ENCODE peak calls at places on chromosomes 11 and 22, in four cellular contexts. P is ovary, H is tibial nerve, W is stomach. B is an unnamed sample.
A peak's percentile ranks its signal among the peaks of the same experiment; 100 is the strongest.

GRCh38 chr22:39559456-39560105 is 11.0 kb upstream of the CACNA1I start:
- DNase-seq in P (no peak), H (no peak), W (no peak), B (no peak)

GRCh38 chr11:45385844-45386243 is 99.7 kb upstream of the SYT13 start:
- DNase-seq in P (no peak), H (no peak), W (no peak), B (no peak)

GRCh38 chr22:49406047-49406650 is 421.5 kb downstream of the BRD1 start:
- DNase-seq in P (no peak), H (no peak), W (peak; percentile 8), B (no peak)

GRCh38 chr11:124872741-124873140 is 7.5 kb downstream of the ROBO3 start:
- DNase-seq in P (peak; percentile 10), H (no peak), W (no peak), B (no peak)

GRCh38 chr11:122100222-122101080 is 15.6 kb downstream of the BLID start:
- DNase-seq in P (peak; percentile 82), H (peak; percentile 66), W (no peak), B (peak; percentile 24)

GRCh38 chr11:67303989-67304411 is 670 bp downstream of the SSH3 start:
- DNase-seq in P (peak; percentile 39), H (no peak), W (peak; percentile 57), B (peak; percentile 83)

GRCh38 chr22:28817919-28818859 is 17.8 kb upstream of the XBP1 start:
- DNase-seq in P (no peak), H (no peak), W (peak; percentile 89), B (peak; percentile 95)

GRCh38 chr11:36123353-36124220 is 165.6 kb downstream of the COMMD9 start:
- DNase-seq in P (no peak), H (no peak), W (no peak), B (no peak)

GRCh38 chr11:57353024-57353423 is 14.9 kb downstream of the P2RX3 start:
- DNase-seq in P (no peak), H (no peak), W (no peak), B (no peak)

GRCh38 chr22:29998627-29999026 is 81.6 kb upstream of the HORMAD2 start:
- DNase-seq in P (no peak), H (no peak), W (no peak), B (no peak)

GRCh38 chr11:120272303-120272702 is 32.4 kb downstream of the POU2F3 start:
- DNase-seq in P (no peak), H (no peak), W (no peak), B (no peak)

GRCh38 chr22:46081831-46082210 is 68.5 kb upstream of the PPARA start:
- DNase-seq in P (no peak), H (no peak), W (peak; percentile 38), B (no peak)

GRCh38 chr11:66981976-66982578 is 7.0 kb downstream of the C11orf86 start:
- DNase-seq in P (peak; percentile 62), H (peak; percentile 91), W (peak; percentile 80), B (peak; percentile 67)

GRCh38 chr11:2892215-2893020 is 6.8 kb upstream of the CDKN1C start:
- DNase-seq in P (peak; percentile 70), H (no peak), W (peak; percentile 57), B (no peak)

GRCh38 chr11:72578541-72578940 is 95.7 kb downstream of the PDE2A start:
- DNase-seq in P (no peak), H (no peak), W (no peak), B (no peak)

GRCh38 chr11:80515097-80515496 is 1074.3 kb upstream of the TENM4 start:
- DNase-seq in P (no peak), H (no peak), W (no peak), B (no peak)

GRCh38 chr22:33605201-33605600 is 315.1 kb downstream of the LARGE1 start:
- DNase-seq in P (no peak), H (no peak), W (no peak), B (no peak)

GRCh38 chr11:30710216-30710615 is 124.1 kb upstream of the MPPED2 start:
- DNase-seq in P (no peak), H (peak; percentile 7), W (no peak), B (no peak)

GRCh38 chr22:38820021-38820420 is 23.8 kb downstream of the NPTXR start:
- DNase-seq in P (no peak), H (no peak), W (no peak), B (no peak)

GRCh38 chr11:57402188-57403066 is 12.0 kb upstream of the PRG2 start:
- DNase-seq in P (no peak), H (no peak), W (no peak), B (no peak)

GRCh38 chr11:105719073-105719846 is 109.4 kb downstream of the GRIA4 start:
- DNase-seq in P (no peak), H (no peak), W (no peak), B (no peak)

GRCh38 chr11:120612363-120613263 is 101.1 kb downstream of the GRIK4 start:
- DNase-seq in P (peak; percentile 35), H (no peak), W (peak; percentile 27), B (no peak)

GRCh38 chr11:97990162-97990920 is 1030.4 kb upstream of the CNTN5 start:
- DNase-seq in P (no peak), H (no peak), W (no peak), B (no peak)

GRCh38 chr22:35322893-35323292 is 23.2 kb downstream of the TOM1 start:
- DNase-seq in P (no peak), H (no peak), W (no peak), B (no peak)

GRCh38 chr11:73226297-73227006 is 8.4 kb downstream of the P2RY2 start:
- DNase-seq in P (no peak), H (no peak), W (no peak), B (no peak)

GRCh38 chr11:69664103-69664775 is 10.9 kb downstream of the LTO1 start:
- DNase-seq in P (no peak), H (no peak), W (no peak), B (no peak)

GRCh38 chr22:23837496-23837859 is 1.3 kb downstream of the DERL3 start:
- DNase-seq in P (no peak), H (no peak), W (no peak), B (no peak)

GRCh38 chr11:75547617-75548054 is 14.4 kb upstream of the SERPINH1 start:
- DNase-seq in P (peak; percentile 83), H (peak; percentile 67), W (peak; percentile 74), B (peak; percentile 80)

GRCh38 chr22:47164514-47165337 is 402.3 kb downstream of the TBC1D22A start:
- DNase-seq in P (peak; percentile 13), H (no peak), W (no peak), B (no peak)

GRCh38 chr11:45104790-45105084 is 41.7 kb upstream of the PRDM11 start:
- DNase-seq in P (no peak), H (no peak), W (no peak), B (no peak)

GRCh38 chr11:67605231-67606011 is 1.3 kb upstream of the NDUFV1 start:
- DNase-seq in P (no peak), H (no peak), W (no peak), B (no peak)

GRCh38 chr22:31346255-31346732 is at the start of gene PATZ1:
- DNase-seq in P (peak; percentile 84), H (peak; percentile 77), W (peak; percentile 68), B (peak; percentile 84)

GRCh38 chr22:36617694-36618522 is 85.6 kb downstream of the CACNG2 start:
- DNase-seq in P (no peak), H (no peak), W (no peak), B (peak; percentile 57)

GRCh38 chr11:61743486-61744095 is 8.8 kb upstream of the MYRF start:
- DNase-seq in P (no peak), H (no peak), W (no peak), B (no peak)

GRCh38 chr11:115411114-115411513 is 93.1 kb downstream of the CADM1 start:
- DNase-seq in P (no peak), H (no peak), W (no peak), B (no peak)

GRCh38 chr11:82899957-82900276 is 313 bp downstream of the PRCP start:
- DNase-seq in P (no peak), H (no peak), W (no peak), B (no peak)

GRCh38 chr11:107009190-107009589 is 9.1 kb downstream of the GUCY1A2 start:
- DNase-seq in P (no peak), H (no peak), W (no peak), B (no peak)
- TF ChIP-seq CTCF in P (no peak), H (no peak), W (no peak), B (no peak)

GRCh38 chr11:34309970-34310369 is 47.8 kb downstream of the ABTB2 start:
- DNase-seq in P (no peak), H (no peak), W (no peak), B (no peak)

GRCh38 chr11:34315006-34315793 is 42.6 kb downstream of the ABTB2 start:
- DNase-seq in P (no peak), H (no peak), W (no peak), B (no peak)

GRCh38 chr11:34314176-34314575 is 43.6 kb downstream of the ABTB2 start:
- DNase-seq in P (no peak), H (no peak), W (no peak), B (no peak)

GRCh38 chr11:34311126-34311525 is 46.7 kb downstream of the ABTB2 start:
- DNase-seq in P (no peak), H (no peak), W (no peak), B (no peak)

GRCh38 chr11:34313099-34313517 is 44.7 kb downstream of the ABTB2 start:
- DNase-seq in P (no peak), H (no peak), W (no peak), B (no peak)
- H3K4me3 ChIP-seq in P (no peak overlapping the region), H (no peak overlapping the region), W (no peak overlapping the region), B (no peak overlapping the region)

DNA sequence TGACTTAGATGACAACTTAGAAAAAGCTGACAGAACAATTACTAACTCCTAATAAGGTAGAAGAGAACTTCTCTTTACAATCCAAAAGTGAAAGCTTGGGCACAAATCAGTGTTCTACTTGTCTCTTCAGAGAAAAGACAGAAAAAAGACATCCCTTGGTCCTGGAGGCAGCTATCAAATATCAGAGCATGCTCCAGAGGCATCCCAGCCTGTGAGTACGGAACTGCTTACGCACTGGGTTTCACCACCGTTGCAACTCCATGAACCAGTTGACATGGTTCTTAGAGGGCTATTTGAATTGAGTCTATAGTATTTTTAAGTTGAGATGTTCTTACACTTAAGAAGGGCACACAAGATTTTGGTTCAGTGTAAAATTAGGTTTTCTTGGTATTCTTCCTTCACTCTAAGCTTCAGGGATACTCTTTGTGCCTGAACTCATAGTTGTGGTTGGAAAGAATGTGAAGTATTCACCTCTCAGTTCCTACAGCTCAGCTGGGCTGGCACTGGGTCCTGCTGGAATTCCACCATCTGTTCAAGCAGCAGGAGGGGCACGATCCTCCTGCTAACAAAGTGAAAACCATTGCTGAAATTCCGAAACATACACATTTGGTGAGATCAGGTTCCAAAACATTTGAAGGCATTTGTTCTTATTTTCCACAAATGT is 6.3 kb downstream of the AKIP1 start:
- DNase-seq in P (peak; percentile 35), H (peak; percentile 40), W (peak; percentile 42), B (no peak)
- H3K27ac ChIP-seq in P (no peak overlapping the region), H (peak overlapping the region; percentile 56), W (peak overlapping the region; percentile 34), B (no peak overlapping the region)

GRCh38 chr22:27152883-27153282 is 495.5 kb downstream of the MIAT start:
- DNase-seq in P (no peak), H (no peak), W (no peak), B (no peak)

GRCh38 chr22:27152033-27152432 is 494.6 kb downstream of the MIAT start:
- DNase-seq in P (no peak), H (no peak), W (no peak), B (no peak)

GRCh38 chr22:27149886-27150529 is 492.6 kb downstream of the MIAT start:
- DNase-seq in P (no peak), H (no peak), W (no peak), B (no peak)

GRCh38 chr22:27150530-27150909 is 493.1 kb downstream of the MIAT start:
- DNase-seq in P (no peak), H (no peak), W (no peak), B (no peak)

GRCh38 chr22:27151407-27151806 is 494.0 kb downstream of the MIAT start:
- DNase-seq in P (no peak), H (no peak), W (no peak), B (no peak)
- TF ChIP-seq CTCF in P (no peak), H (no peak), W (no peak), B (no peak)

B was measured in pancreas.